ENCODE peak calls at places on chromosomes 2 and 18, in ten cellular contexts. N is ovary, O is GM23248, R is psoas muscle, F is adrenal gland, K is coronary artery, L is aorta, Z is caudate nucleus, I is GM23338, Y is body of pancreas. C is an unnamed sample.

GRCh38 chr2:37350034-37350433 is 5.6 kb downstream of the QPCT start:
- DNase-seq in F (no peak), O (no peak), K (no peak), Y (peak), L (no peak), N (peak), I (peak), R (no peak), Z (no peak), C (no peak)

GRCh38 chr2:29012211-29012681 is 31.1 kb downstream of the TOGARAM2 start:
- DNase-seq in Y (peak), N (peak), L (no peak), I (no peak), Z (no peak), F (no peak), K (no peak), O (peak), R (peak), C (peak)

GRCh38 chr2:232873909-232874641 is 4.0 kb downstream of the SNORC start:
- DNase-seq in I (no peak), N (no peak), F (no peak), O (no peak), Y (no peak), K (no peak), R (no peak), L (no peak), Z (no peak), C (no peak)

GRCh38 chr2:207413376-207413907 is 116.3 kb upstream of the CREB1 start:
- DNase-seq in K (no peak), R (no peak), L (no peak), Y (no peak), I (no peak), Z (no peak), F (no peak), O (no peak), N (no peak), C (no peak)

GRCh38 chr2:138919336-138919735 is 139.1 kb upstream of the NXPH2 start:
- DNase-seq in Z (no peak), I (no peak), L (no peak), K (no peak), Y (no peak), N (no peak), F (no peak), R (no peak), O (no peak), C (no peak)

GRCh38 chr2:119221609-119222008 is 2.0 kb upstream of the STEAP3 start:
- DNase-seq in F (no peak), N (no peak), O (no peak), I (no peak), Z (no peak), L (no peak), K (no peak), Y (no peak), R (no peak), C (no peak)

GRCh38 chr2:169361706-169362345 is 508 bp downstream of the LRP2 start:
- DNase-seq in Z (no peak), I (peak), N (no peak), R (peak), K (no peak), L (peak), O (peak), Y (no peak), F (no peak), C (no peak)

GRCh38 chr2:128317186-128317897 is 1.3 kb downstream of the HS6ST1 start:
- DNase-seq in R (peak), N (peak), K (peak), Z (no peak), I (peak), L (peak), O (peak), Y (peak), F (peak), C (no peak)

GRCh38 chr2:23557455-23557854 is 172.5 kb downstream of the KLHL29 start:
- DNase-seq in I (no peak), O (no peak), N (no peak), F (no peak), Y (no peak), K (no peak), Z (no peak), L (no peak), R (peak), C (no peak)

GRCh38 chr2:121128741-121129659 is 156.0 kb downstream of the TFCP2L1 start:
- DNase-seq in K (no peak), L (peak), F (no peak), Y (peak), I (peak), Z (no peak), O (peak), R (no peak), N (no peak), C (no peak)

GRCh38 chr18:46448347-46448746 is 208.7 kb downstream of the LOXHD1 start:
- DNase-seq in K (no peak), R (no peak), Y (no peak), F (no peak), L (no peak), Z (no peak), N (no peak), O (no peak), I (peak), C (no peak)

GRCh38 chr2:70425682-70426301 is 123.9 kb upstream of the FAM136A start:
- DNase-seq in L (no peak), O (no peak), F (no peak), Y (no peak), R (no peak), I (no peak), K (no peak), N (no peak), Z (no peak), C (no peak)

GRCh38 chr18:7855671-7856070 is 288.6 kb downstream of the PTPRM start:
- DNase-seq in F (no peak), K (no peak), Z (no peak), L (no peak), O (no peak), R (no peak), Y (no peak), N (no peak), I (no peak), C (no peak)

GRCh38 chr2:156399224-156399949 is 36.8 kb upstream of the GPD2 start:
- DNase-seq in O (peak), Y (peak), I (peak), L (no peak), Z (no peak), N (no peak), F (peak), R (no peak), K (no peak), C (peak)

GRCh38 chr2:144084114-144084661 is 435.7 kb downstream of the ZEB2 start:
- DNase-seq in N (no peak), O (peak), Y (no peak), L (no peak), F (no peak), Z (no peak), R (no peak), K (no peak), I (no peak), C (no peak)

GRCh38 chr2:240462704-240463273 is 27.3 kb downstream of the GPC1 start:
- DNase-seq in L (peak), O (no peak), Z (no peak), F (peak), R (peak), N (no peak), I (no peak), Y (no peak), K (no peak), C (no peak)

GRCh38 chr2:38474058-38474457 is 97.0 kb upstream of the ATL2 start:
- DNase-seq in Z (no peak), L (no peak), O (peak), F (no peak), N (no peak), K (no peak), R (no peak), I (no peak), Y (no peak), C (no peak)

GRCh38 chr18:27712066-27712465 is 464.9 kb downstream of the CDH2 start:
- DNase-seq in K (no peak), L (no peak), O (no peak), Y (no peak), Z (no peak), F (no peak), I (peak), N (no peak), R (no peak), C (no peak)

GRCh38 chr2:52074139-52074719 is 1042.3 kb upstream of the NRXN1 start:
- DNase-seq in K (no peak), O (no peak), N (no peak), I (no peak), F (no peak), Y (no peak), Z (no peak), L (no peak), R (no peak), C (no peak)

GRCh38 chr2:235223011-235223410 is 270.8 kb upstream of the AGAP1 start:
- DNase-seq in N (no peak), I (no peak), L (no peak), R (no peak), O (peak), Z (no peak), F (no peak), Y (no peak), K (no peak), C (no peak)

GRCh38 chr2:235779444-235779896 is 285.6 kb downstream of the AGAP1 start:
- DNase-seq in F (peak), O (peak), N (peak), I (peak), L (peak), Z (peak), Y (peak), K (peak), R (peak), C (peak)

GRCh38 chr18:8499810-8500663 is 109.2 kb upstream of the RAB12 start:
- DNase-seq in K (peak), R (no peak), Y (peak), F (no peak), Z (no peak), I (no peak), L (no peak), N (no peak), O (no peak), C (no peak)

GRCh38 chr2:29115797-29116781 is 874 bp downstream of the CLIP4 start:
- DNase-seq in N (peak), R (peak), F (peak), K (no peak), Y (peak), Z (peak), O (peak), I (peak), L (peak), C (peak)

DNA sequence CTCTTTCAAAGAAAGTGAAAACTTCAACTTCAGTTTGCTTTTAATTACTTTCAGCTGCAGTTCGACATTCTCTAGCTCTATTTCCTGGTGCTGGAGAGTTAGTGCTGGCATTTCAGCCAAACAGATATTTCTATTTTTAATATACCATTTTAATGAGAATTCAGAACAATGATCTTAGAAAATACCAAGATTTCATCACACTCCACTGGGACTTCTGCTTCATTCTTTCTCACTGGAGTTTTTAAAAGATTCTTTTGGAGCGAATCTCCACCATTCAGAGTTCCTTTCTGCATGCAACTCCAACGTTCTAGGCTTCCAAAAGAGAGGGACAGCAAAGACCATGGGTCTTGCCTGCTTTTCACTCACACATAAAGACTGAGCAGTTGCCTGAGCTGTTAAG is 94.2 kb downstream of the CABLES1 start:
- DNase-seq in Y (no peak), I (no peak), L (no peak), R (no peak), F (no peak), K (no peak), O (peak), Z (no peak), N (no peak), C (no peak)
- H3K27ac ChIP-seq in Y (no peak), I (peak), L (peak), R (no peak), F (no peak), K (peak), O (peak), Z (no peak), N (no peak), C (peak)

DNA sequence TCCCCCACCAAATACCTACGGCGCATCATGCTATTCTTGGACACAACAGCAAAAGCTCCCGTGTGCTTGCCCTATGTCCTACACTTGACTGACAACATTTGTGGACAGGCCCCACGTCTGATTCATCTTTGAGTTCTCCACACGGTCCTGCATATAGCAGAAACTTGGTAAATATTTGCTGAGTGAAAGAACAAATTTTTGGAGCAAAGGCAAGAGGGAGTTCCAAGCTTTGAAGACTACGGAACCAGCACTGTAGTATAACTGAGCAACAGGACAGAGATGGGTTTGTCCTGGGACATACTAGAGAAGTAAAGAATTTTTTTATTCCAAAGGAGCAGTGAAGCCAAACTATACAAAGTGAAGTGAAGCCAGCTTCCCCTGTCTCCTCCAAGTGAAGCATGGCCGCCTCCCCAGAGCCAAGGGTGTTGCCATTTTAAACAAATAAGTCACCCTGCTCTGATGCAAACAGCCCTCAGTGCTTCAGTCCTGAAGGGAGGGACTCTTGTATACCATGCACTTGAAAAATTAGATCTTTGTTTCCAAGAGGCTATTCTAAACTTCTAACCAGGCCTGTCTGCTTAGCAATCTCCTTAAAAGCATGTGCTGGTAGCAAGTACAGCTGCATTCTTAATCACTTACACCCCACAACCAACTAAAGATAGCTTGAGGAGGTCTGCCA is 35.9 kb downstream of the SPRED2 start:
- DNase-seq in R (no peak), L (no peak), I (no peak), Y (no peak), K (no peak), N (no peak), O (peak), F (no peak), Z (no peak), C (no peak)
- H3K27ac ChIP-seq in R (no peak), L (peak), I (no peak), Y (no peak), K (peak), N (no peak), O (peak), F (no peak), Z (no peak), C (no peak)

GRCh38 chr2:1675633-1676032 is 68.7 kb downstream of the PXDN start:
- DNase-seq in K (peak), I (no peak), F (no peak), L (no peak), R (peak), O (peak), Z (no peak), Y (no peak), N (no peak), C (peak)
- H3K27ac ChIP-seq in K (no peak), I (no peak), F (no peak), L (no peak), R (no peak), O (peak), Z (no peak), Y (no peak), N (no peak), C (peak)

DNA sequence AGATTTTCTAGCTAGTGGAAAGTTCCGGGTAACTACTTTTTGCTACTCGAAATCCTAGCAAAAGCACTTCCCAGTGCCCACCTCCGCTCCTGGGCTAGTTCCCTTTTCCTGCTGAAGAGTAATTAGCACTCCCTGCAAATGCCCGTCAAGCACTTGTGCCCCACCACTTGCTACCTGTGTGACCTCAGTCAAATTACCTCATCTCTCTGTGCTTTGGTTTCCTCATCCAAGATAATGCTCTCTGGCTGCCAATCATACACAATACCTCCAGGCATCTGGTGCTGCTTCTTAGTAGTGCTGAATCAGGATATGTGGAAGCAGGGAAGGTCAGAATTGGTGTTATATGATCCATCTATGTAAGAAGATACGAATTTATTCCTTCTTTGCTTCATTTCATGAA is 102.1 kb upstream of the CDCA7 start:
- DNase-seq in R (no peak), I (peak), O (no peak), Z (no peak), K (no peak), Y (no peak), L (no peak), F (no peak), N (no peak), C (no peak)
- H3K27ac ChIP-seq in R (no peak), I (no peak), O (no peak), Z (no peak), K (no peak), Y (no peak), L (no peak), F (no peak), N (no peak), C (no peak)